ENCODE peak calls at places on chromosomes 6 and 20, in ten cellular contexts. N is type B pancreatic cell, F is astrocyte, U is H9, M is fibroblast of the aortic adventitia, Z is fibroblast of villous mesenchyme, I is upper lobe of right lung, D is astrocyte of the cerebellum, V is WTC11, X is fibroblast of lung. R is an unnamed sample.

GRCh38 chr6:62652692-62653328 is 366.8 kb upstream of the KHDRBS2 start:
- DNase-seq in N (no peak), F (peak), U (no peak), M (peak), Z (peak), I (no peak), D (no peak), V (no peak), X (peak), R (no peak)

GRCh38 chr6:126625019-126625418 is 285.1 kb downstream of the CENPW start:
- DNase-seq in N (no peak), F (peak), U (no peak), M (peak), Z (peak), I (no peak), D (peak), V (peak), X (peak), R (no peak)

GRCh38 chr6:156780117-156780641 is 3.0 kb downstream of the ARID1B start:
- DNase-seq in N (no peak), F (peak), U (no peak), M (peak), Z (peak), I (no peak), D (peak), V (no peak), X (peak), R (no peak)

GRCh38 chr20:35463455-35464300 is 8.3 kb downstream of the CEP250 start:
- DNase-seq in N (no peak), F (peak), U (peak), M (peak), Z (peak), I (no peak), D (peak), V (peak), X (peak), R (peak)

GRCh38 chr6:156618600-156619205 is 158.5 kb upstream of the ARID1B start:
- DNase-seq in N (no peak), F (no peak), U (peak), M (no peak), Z (no peak), I (peak), D (no peak), V (peak), X (peak), R (no peak)

GRCh38 chr20:2336471-2336870 is 40.7 kb downstream of the TGM3 start:
- DNase-seq in N (no peak), F (no peak), U (no peak), M (no peak), Z (no peak), I (no peak), D (no peak), V (no peak), X (no peak), R (no peak)

GRCh38 chr6:22231050-22231449 is 65.8 kb downstream of the PRL start:
- DNase-seq in N (no peak), F (no peak), U (no peak), M (no peak), Z (no peak), I (no peak), D (no peak), V (no peak), X (no peak), R (no peak)

GRCh38 chr6:125124250-125124777 is 29.3 kb upstream of the TPD52L1 start:
- DNase-seq in N (no peak), F (peak), U (no peak), M (no peak), Z (no peak), I (no peak), D (no peak), V (no peak), X (no peak), R (no peak)

GRCh38 chr6:144334150-144334708 is 49.1 kb downstream of the UTRN start:
- DNase-seq in N (no peak), F (no peak), U (no peak), M (no peak), Z (no peak), I (peak), D (no peak), V (no peak), X (no peak), R (no peak)

GRCh38 chr20:35908007-35908406 is 46.3 kb downstream of the SCAND1 start:
- DNase-seq in N (no peak), F (no peak), U (peak), M (no peak), Z (no peak), I (no peak), D (no peak), V (peak), X (no peak), R (no peak)

GRCh38 chr6:43029120-43029519 is 7.7 kb downstream of the RRP36 start:
- DNase-seq in N (no peak), F (no peak), U (no peak), M (no peak), Z (no peak), I (no peak), D (no peak), V (no peak), X (no peak), R (no peak)

GRCh38 chr6:33949111-33949510 is 145.3 kb upstream of the MLN start:
- DNase-seq in N (no peak), F (no peak), U (no peak), M (no peak), Z (no peak), I (no peak), D (no peak), V (no peak), X (no peak), R (no peak)

GRCh38 chr6:3205913-3206312 is 21.5 kb downstream of the TUBB2B start:
- DNase-seq in N (no peak), F (peak), U (no peak), M (peak), Z (peak), I (no peak), D (peak), V (no peak), X (peak), R (no peak)

GRCh38 chr20:1371235-1371782 is 21.5 kb downstream of the FKBP1A start:
- DNase-seq in N (no peak), F (no peak), U (no peak), M (no peak), Z (peak), I (no peak), D (no peak), V (no peak), X (peak), R (no peak)

GRCh38 chr6:1082040-1082935 is 229.6 kb upstream of the FOXQ1 start:
- DNase-seq in N (no peak), F (peak), U (no peak), M (peak), Z (peak), I (no peak), D (no peak), V (no peak), X (peak), R (no peak)

GRCh38 chr20:41063442-41063841 is 34.8 kb downstream of the TOP1 start:
- DNase-seq in N (no peak), F (no peak), U (no peak), M (no peak), Z (no peak), I (no peak), D (no peak), V (no peak), X (no peak), R (no peak)
- TF ChIP-seq CTCF in N (no peak), F (no peak), U (no peak), M (no peak), Z (no peak), I (no peak), D (no peak), V (no peak), X (no peak), R (no peak)

DNA sequence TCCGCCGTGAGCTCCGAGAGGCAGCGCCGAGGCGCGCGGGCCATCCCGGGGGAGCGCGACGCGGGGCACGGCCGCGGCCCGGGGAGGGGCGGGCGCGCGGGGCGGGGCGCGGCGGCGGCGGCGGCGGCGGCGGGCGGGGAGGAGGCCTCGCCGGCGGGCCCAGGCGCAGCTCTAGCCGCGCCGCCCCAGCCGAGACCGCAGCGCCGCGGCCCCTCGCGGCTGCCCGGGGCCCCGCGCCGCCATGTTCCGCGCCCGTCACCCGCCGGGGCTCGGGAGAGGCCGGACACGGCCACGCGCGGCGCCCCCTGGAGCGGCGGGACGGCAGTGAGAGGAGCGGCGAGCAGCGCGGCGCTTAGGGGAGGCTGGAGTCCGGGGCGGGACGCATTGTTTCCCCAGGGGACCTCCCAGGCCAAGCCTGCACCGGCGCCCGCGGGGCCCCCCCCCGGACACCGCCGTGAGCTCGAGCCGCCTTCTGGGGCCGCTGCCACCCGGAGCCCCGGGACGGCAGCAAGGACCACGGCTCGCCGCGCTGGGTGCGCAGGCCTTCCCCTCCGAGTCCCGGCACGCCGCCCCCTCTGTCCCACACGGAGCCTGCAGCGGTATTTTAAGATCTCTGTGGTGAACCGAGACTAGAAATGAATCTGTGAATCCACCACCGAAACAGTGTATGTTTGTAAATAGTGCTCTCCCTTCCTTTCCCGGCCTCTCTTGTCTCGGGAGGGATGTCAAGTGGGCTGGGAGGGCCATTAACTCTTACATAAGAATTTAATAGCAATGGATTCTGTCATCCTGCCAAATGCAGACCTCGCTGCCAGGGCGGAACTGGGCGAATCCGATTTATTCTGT is at the start of gene KIF13A:
- DNase-seq in N (peak), F (peak), U (peak), M (peak), Z (peak), I (peak), D (no peak), V (peak), X (peak), R (peak)
- TF ChIP-seq CTCF in N (peak), F (no peak), U (peak), M (peak), Z (no peak), I (peak), D (peak), V (no peak), X (no peak), R (no peak)

DNA sequence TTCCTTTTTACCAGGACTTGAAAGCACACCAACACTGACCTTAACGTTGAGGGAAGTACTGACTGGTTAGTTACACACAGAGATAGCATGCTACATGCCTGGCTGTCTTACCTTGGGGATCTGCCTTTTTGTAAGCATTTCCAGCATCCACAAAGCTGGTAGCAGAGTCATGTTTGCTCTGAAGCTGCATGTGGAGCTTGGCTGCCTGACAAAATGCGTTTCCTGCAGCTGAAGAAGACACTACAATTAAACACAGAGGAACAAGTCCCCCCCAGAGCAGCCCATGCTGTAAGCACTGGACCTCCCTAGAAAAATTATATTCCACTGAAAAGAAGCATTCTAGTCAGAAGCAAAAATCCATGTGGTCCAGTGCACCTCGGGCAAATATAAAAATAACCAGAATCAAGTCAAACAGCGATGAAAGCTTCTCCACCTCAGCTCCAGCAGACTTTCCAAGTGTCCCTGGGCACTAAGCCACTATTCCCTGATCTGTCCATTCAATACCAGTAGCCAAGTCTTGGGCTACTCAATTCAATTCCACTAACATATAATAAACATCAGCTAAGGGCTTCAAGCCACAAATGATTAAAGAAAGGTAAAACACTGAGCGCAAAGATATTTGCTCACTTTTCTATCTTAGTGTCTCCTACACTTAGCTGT is 24.2 kb downstream of the NAPB start:
- DNase-seq in N (no peak), F (no peak), U (no peak), M (peak), Z (no peak), I (no peak), D (no peak), V (no peak), X (no peak), R (no peak)
- TF ChIP-seq CTCF in N (no peak), F (no peak), U (no peak), M (no peak), Z (no peak), I (no peak), D (no peak), V (no peak), X (no peak), R (no peak)

GRCh38 chr20:58092353-58092752 is 136.1 kb downstream of the ANKRD60 start:
- DNase-seq in N (no peak), F (no peak), U (no peak), M (no peak), Z (no peak), I (no peak), D (no peak), V (no peak), X (no peak), R (no peak)

GRCh38 chr20:58094698-58095097 is 133.8 kb downstream of the ANKRD60 start:
- DNase-seq in N (no peak), F (no peak), U (peak), M (no peak), Z (no peak), I (no peak), D (no peak), V (no peak), X (no peak), R (no peak)

GRCh38 chr20:58092871-58093270 is 135.6 kb downstream of the ANKRD60 start:
- DNase-seq in N (no peak), F (no peak), U (peak), M (no peak), Z (no peak), I (no peak), D (no peak), V (no peak), X (no peak), R (no peak)

GRCh38 chr20:58091810-58092209 is 136.6 kb downstream of the ANKRD60 start:
- DNase-seq in N (no peak), F (no peak), U (no peak), M (no peak), Z (no peak), I (no peak), D (no peak), V (no peak), X (no peak), R (no peak)

GRCh38 chr20:58094160-58094559 is 134.3 kb downstream of the ANKRD60 start:
- DNase-seq in N (no peak), F (no peak), U (peak), M (no peak), Z (no peak), I (no peak), D (no peak), V (no peak), X (no peak), R (peak)
- TF ChIP-seq CTCF in N (no peak), F (no peak), U (no peak), M (no peak), Z (no peak), I (no peak), D (no peak), V (no peak), X (no peak), R (no peak)

GRCh38 chr6:150004783-150005717 is 20.3 kb downstream of the RAET1L start:
- DNase-seq in N (peak), F (peak), U (peak), M (peak), Z (peak), I (peak), D (peak), V (peak), X (peak), R (peak)
- TF ChIP-seq CTCF in N (no peak), F (no peak), U (no peak), M (no peak), Z (no peak), I (peak), D (no peak), V (no peak), X (no peak), R (no peak)

DNA sequence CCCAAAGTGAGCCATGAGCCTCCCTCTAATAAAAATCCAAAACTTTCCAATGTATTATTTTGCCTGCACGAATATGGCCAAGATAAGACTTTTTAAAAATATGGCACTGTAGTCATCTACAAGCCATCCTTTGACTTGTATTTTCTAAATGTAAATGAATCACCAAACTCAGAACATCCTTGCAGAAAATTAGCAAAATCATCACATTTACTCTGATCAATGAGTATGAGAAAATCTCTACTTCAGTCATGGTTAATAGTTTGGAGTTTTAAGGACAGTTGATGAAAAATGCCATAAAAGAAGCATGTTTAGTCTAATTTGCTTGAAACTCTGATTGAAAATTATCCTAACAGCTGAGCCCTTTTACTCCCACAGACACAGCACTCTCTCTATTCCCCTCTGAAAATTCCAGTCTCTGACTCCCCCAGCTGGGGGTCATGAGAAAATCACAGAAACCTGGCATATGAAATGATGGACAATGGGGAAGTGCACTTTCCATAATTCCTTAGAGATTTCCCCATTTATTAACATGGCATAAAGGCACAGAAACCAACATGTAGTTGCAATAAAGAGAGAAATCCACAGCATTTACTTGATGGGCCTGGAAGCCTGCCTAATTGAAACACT is 214.1 kb downstream of the WDR27 start:
- DNase-seq in N (no peak), F (peak), U (no peak), M (peak), Z (peak), I (no peak), D (no peak), V (no peak), X (peak), R (no peak)
- TF ChIP-seq CTCF in N (peak), F (peak), U (no peak), M (no peak), Z (peak), I (no peak), D (peak), V (no peak), X (peak), R (no peak)

R was measured in mesothelial cell of epicardium.